ENCODE peak calls at places on chromosomes 1 and 21, in seven cellular contexts. R is neural progenitor cell, L is PC-3, C is SK-N-SH, V is GM23248, H is hepatocyte, G is HCT116. N is an unnamed sample.

GRCh38 chr1:211783266-211783665 is 47.3 kb downstream of the LPGAT1 start:
- DNase-seq in R (no peak), L (no peak), C (no peak), V (no peak), H (no peak), G (no peak), N (no peak)

GRCh38 chr1:214328770-214329455 is 48.0 kb downstream of the SMYD2 start:
- DNase-seq in R (peak; percentile 86), L (peak; percentile 96), C (peak; percentile 78), V (peak; percentile 92), H (peak; percentile 90), G (peak; percentile 54), N (peak; percentile 81)

GRCh38 chr1:39398278-39399010 is 93.0 kb upstream of the BMP8A start:
- DNase-seq in R (peak; percentile 22), L (peak; percentile 96), C (peak; percentile 58), V (peak; percentile 98), H (peak; percentile 84), G (peak; percentile 98), N (no peak)

GRCh38 chr1:183841950-183842816 is 37.3 kb downstream of the RGL1 start:
- DNase-seq in R (no peak), L (peak; percentile 76), C (peak; percentile 43), V (peak; percentile 96), H (peak; percentile 74), G (no peak), N (no peak)

GRCh38 chr1:186340772-186341171 is 34.3 kb downstream of the TPR start:
- DNase-seq in R (no peak), L (no peak), C (no peak), V (no peak), H (no peak), G (no peak), N (no peak)

GRCh38 chr1:198465201-198466144 is 75.0 kb downstream of the ATP6V1G3 start:
- DNase-seq in R (peak; percentile 55), L (peak; percentile 74), C (peak; percentile 20), V (peak; percentile 82), H (peak; percentile 56), G (no peak), N (peak; percentile 62)

GRCh38 chr21:28949318-28949717 is 43.4 kb downstream of the LTN1 start:
- DNase-seq in R (no peak), L (no peak), C (no peak), V (no peak), H (no peak), G (no peak), N (no peak)

GRCh38 chr1:54409156-54410142 is 3.3 kb upstream of the SSBP3 start:
- DNase-seq in R (no peak), L (no peak), C (no peak), V (no peak), H (no peak), G (no peak), N (peak; percentile 60)

GRCh38 chr1:20663365-20663764 is 2.2 kb upstream of the DDOST start:
- DNase-seq in R (no peak), L (peak; percentile 3), C (no peak), V (no peak), H (no peak), G (no peak), N (peak; percentile 12)

GRCh38 chr1:216910081-216910840 is 187.0 kb upstream of the ESRRG start:
- DNase-seq in R (no peak), L (no peak), C (no peak), V (no peak), H (no peak), G (no peak), N (no peak)

GRCh38 chr1:202212787-202213186 is 19.2 kb downstream of the LGR6 start:
- DNase-seq in R (no peak), L (no peak), C (no peak), V (no peak), H (no peak), G (no peak), N (no peak)

GRCh38 chr1:68228833-68229232 is 3.5 kb downstream of the WLS start:
- DNase-seq in R (peak; percentile 19), L (no peak), C (no peak), V (peak; percentile 56), H (no peak), G (no peak), N (no peak)

GRCh38 chr1:85449356-85449755 is 15.6 kb downstream of the DDAH1 start:
- DNase-seq in R (no peak), L (no peak), C (no peak), V (no peak), H (no peak), G (no peak), N (no peak)

GRCh38 chr1:198333744-198334143 is 176.9 kb downstream of the NEK7 start:
- DNase-seq in R (no peak), L (peak; percentile 65), C (no peak), V (peak; percentile 70), H (no peak), G (no peak), N (no peak)

GRCh38 chr1:231187556-231187955 is 25.7 kb downstream of the TRIM67 start:
- DNase-seq in R (no peak), L (no peak), C (no peak), V (no peak), H (no peak), G (no peak), N (no peak)

GRCh38 chr1:17201201-17202021 is 3.5 kb upstream of the PADI1 start:
- DNase-seq in R (no peak), L (no peak), C (no peak), V (no peak), H (no peak), G (no peak), N (no peak)

GRCh38 chr1:220631238-220631842 is 58.8 kb upstream of the C1orf115 start:
- DNase-seq in R (no peak), L (peak; percentile 29), C (no peak), V (no peak), H (no peak), G (no peak), N (no peak)

GRCh38 chr1:113282011-113282896 is 108.1 kb upstream of the MAGI3 start:
- DNase-seq in R (no peak), L (no peak), C (peak; percentile 26), V (no peak), H (no peak), G (no peak), N (no peak)

GRCh38 chr1:18764362-18764761 is 95.1 kb downstream of the TAS1R2 start:
- DNase-seq in R (no peak), L (no peak), C (no peak), V (no peak), H (no peak), G (no peak), N (no peak)

GRCh38 chr1:32101233-32101681 is 6.6 kb upstream of the KPNA6 start:
- DNase-seq in R (no peak), L (peak; percentile 73), C (no peak), V (peak; percentile 76), H (no peak), G (no peak), N (no peak)

GRCh38 chr1:2645776-2646175 is 13.0 kb upstream of the MMEL1 start:
- DNase-seq in R (no peak), L (no peak), C (no peak), V (no peak), H (no peak), G (no peak), N (no peak)

GRCh38 chr1:203569490-203570318 is 56.9 kb upstream of the ATP2B4 start:
- DNase-seq in R (no peak), L (peak; percentile 58), C (no peak), V (no peak), H (no peak), G (no peak), N (no peak)

GRCh38 chr1:20449736-20450311 is 36.2 kb downstream of the CAMK2N1 start:
- DNase-seq in R (no peak), L (peak; percentile 59), C (no peak), V (peak; percentile 80), H (no peak), G (no peak), N (no peak)

DNA sequence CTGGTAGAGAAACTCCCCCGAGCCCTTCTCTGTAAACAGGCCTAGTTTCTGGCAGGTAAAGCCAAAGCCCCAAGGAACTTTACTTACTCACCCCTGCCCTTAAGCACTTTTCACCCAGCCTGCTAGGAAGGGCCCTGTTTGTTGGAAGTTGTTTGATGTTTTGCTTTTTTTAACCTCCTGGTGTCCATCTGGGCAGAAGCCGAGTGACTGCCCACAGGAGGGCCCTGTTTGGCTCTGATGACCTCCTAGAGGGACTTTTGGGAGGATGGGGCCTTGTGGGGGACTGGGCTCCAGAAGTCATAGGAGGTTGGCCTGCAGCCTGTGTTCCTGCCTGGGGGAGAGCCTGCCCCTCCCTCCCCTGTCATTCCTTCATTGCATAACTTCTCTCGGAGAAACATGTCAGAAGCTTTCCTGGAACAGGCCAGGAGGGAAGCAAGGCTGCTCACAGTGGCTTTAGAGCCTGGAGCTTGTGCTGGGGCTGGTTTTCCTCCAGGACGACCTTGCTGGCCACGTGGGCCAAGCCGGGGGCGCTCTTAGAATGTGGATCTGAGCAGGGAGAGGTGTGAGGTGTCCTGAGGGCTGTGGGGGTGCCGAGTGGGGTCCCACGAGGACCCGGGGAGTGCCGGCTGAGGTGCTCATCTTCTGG is 33.9 kb downstream of the COQ8A start:
- DNase-seq in R (no peak), L (peak; percentile 24), C (no peak), V (peak; percentile 40), H (peak; percentile 47), G (no peak), N (no peak)
- H3K4me2 ChIP-seq in R (peak overlapping the region; percentile 57), L (no peak overlapping the region), C (no peak overlapping the region), V (no peak overlapping the region), H (peak overlapping the region; percentile 61), G (no peak overlapping the region), N (no peak overlapping the region)

GRCh38 chr1:171984850-171985485 is 143.7 kb downstream of the DNM3 start:
- DNase-seq in R (peak; percentile 58), L (peak; percentile 78), C (peak; percentile 19), V (peak; percentile 73), H (peak; percentile 44), G (peak; percentile 29), N (peak; percentile 40)
- TF ChIP-seq EZH2phosphoT487 in R (no peak), L (no peak), C (no peak), V (no peak), H (no peak), G (no peak), N (no peak)

GRCh38 chr1:28983091-28983490 is 68.7 kb downstream of the EPB41 start:
- DNase-seq in R (no peak), L (no peak), C (no peak), V (no peak), H (no peak), G (no peak), N (no peak)

GRCh38 chr1:28984311-28984684 is 69.9 kb downstream of the EPB41 start:
- DNase-seq in R (no peak), L (no peak), C (no peak), V (no peak), H (no peak), G (no peak), N (no peak)

GRCh38 chr1:28982198-28982597 is 67.8 kb downstream of the EPB41 start:
- DNase-seq in R (no peak), L (no peak), C (no peak), V (no peak), H (no peak), G (no peak), N (no peak)

GRCh38 chr1:28985427-28985826 is 71.1 kb downstream of the EPB41 start:
- DNase-seq in R (no peak), L (no peak), C (no peak), V (no peak), H (no peak), G (no peak), N (no peak)

GRCh38 chr1:28983509-28984310 is 69.3 kb downstream of the EPB41 start:
- DNase-seq in R (peak; percentile 59), L (no peak), C (no peak), V (no peak), H (peak; percentile 48), G (no peak), N (no peak)
- H3K4me2 ChIP-seq in R (peak overlapping the region; percentile 58), L (no peak overlapping the region), C (no peak overlapping the region), V (no peak overlapping the region), H (peak overlapping the region; percentile 7), G (no peak overlapping the region), N (no peak overlapping the region)

GRCh38 chr1:154434346-154435075 is 29.4 kb downstream of the IL6R start:
- DNase-seq in R (no peak), L (no peak), C (no peak), V (peak; percentile 77), H (no peak), G (no peak), N (no peak)
- TF ChIP-seq EZH2phosphoT487 in R (no peak), L (no peak), C (no peak), V (no peak), H (no peak), G (no peak), N (no peak)

N was measured in OCI-LY7.